ENCODE peak calls at places on chromosome 18, in nine cellular contexts. J is nephron progenitor cell; K is CD8-positive, alpha-beta T cell; T is mammary epithelial cell; C is colonic mucosa; M is HCT116; G is GM23338; A is dorsolateral prefrontal cortex; R is OCI-LY7. W is an unnamed sample.

GRCh38 chr18:43303376-43303775 is 26.1 kb upstream of the SYT4 start:
- DNase-seq in C (no peak), M (no peak), K (no peak), G (no peak), J (no peak), R (no peak), A (no peak), T (peak; percentile 34), W (no peak)

GRCh38 chr18:48825101-48825745 is 125.5 kb downstream of the SMAD7 start:
- DNase-seq in C (peak; percentile 15), K (no peak), A (peak; percentile 26), M (no peak), T (no peak), G (no peak), J (no peak), R (no peak), W (no peak)

GRCh38 chr18:23838801-23839366 is 149.6 kb downstream of the LAMA3 start:
- DNase-seq in K (no peak), C (no peak), R (no peak), M (no peak), A (no peak), T (peak; percentile 97), G (no peak), J (no peak), W (no peak)

GRCh38 chr18:72086421-72086820 is 457.7 kb downstream of the CBLN2 start:
- DNase-seq in G (peak; percentile 53), J (no peak), M (no peak), R (peak; percentile 31), A (no peak), T (no peak), C (no peak), K (no peak), W (no peak)

GRCh38 chr18:77023115-77023782 is 109.3 kb downstream of the MBP start:
- DNase-seq in M (no peak), J (no peak), R (no peak), C (no peak), K (no peak), G (no peak), A (no peak), T (no peak), W (no peak)

GRCh38 chr18:29154758-29155725 is 978.1 kb upstream of the CDH2 start:
- DNase-seq in C (no peak), K (no peak), T (peak; percentile 96), M (peak; percentile 66), G (no peak), R (no peak), A (no peak), J (no peak), W (no peak)

GRCh38 chr18:62187543-62188378 is 706 bp downstream of the RELCH start:
- DNase-seq in G (peak; percentile 68), J (peak; percentile 55), C (peak; percentile 67), R (peak; percentile 39), T (peak; percentile 33), K (peak; percentile 28), M (no peak), A (peak; percentile 41), W (peak; percentile 25)

GRCh38 chr18:53458944-53459580 is 765.4 kb downstream of the MBD2 start:
- DNase-seq in G (peak; percentile 68), A (peak; percentile 43), M (no peak), R (no peak), C (no peak), K (no peak), T (no peak), J (no peak), W (no peak)

GRCh38 chr18:76169733-76170132 is 325.3 kb downstream of the ZNF516 start:
- DNase-seq in K (no peak), C (no peak), G (no peak), T (no peak), R (no peak), M (no peak), J (no peak), A (no peak), W (no peak)

GRCh38 chr18:23828426-23828825 is 139.2 kb downstream of the LAMA3 start:
- DNase-seq in J (no peak), C (no peak), M (peak; percentile 67), R (peak; percentile 53), G (no peak), T (peak; percentile 93), K (peak; percentile 69), A (no peak), W (peak; percentile 40)

GRCh38 chr18:51867767-51868166 is 472.2 kb upstream of the DCC start:
- DNase-seq in J (peak; percentile 55), G (peak; percentile 45), K (no peak), R (peak; percentile 4), A (no peak), T (peak; percentile 4), C (no peak), M (no peak), W (no peak)

GRCh38 chr18:58787750-58788149 is 76.9 kb upstream of the ZNF532 start:
- DNase-seq in A (peak; percentile 71), K (no peak), T (no peak), J (no peak), M (no peak), G (no peak), R (no peak), C (no peak), W (no peak)

GRCh38 chr18:77557030-77557429 is 307.4 kb downstream of the GALR1 start:
- DNase-seq in G (peak; percentile 40), J (peak; percentile 78), M (no peak), T (no peak), C (no peak), A (no peak), K (no peak), R (no peak), W (no peak)

GRCh38 chr18:70030728-70031127 is 83.1 kb upstream of the CD226 start:
- DNase-seq in M (no peak), K (no peak), A (no peak), J (no peak), R (no peak), G (no peak), C (no peak), T (no peak), W (no peak)

GRCh38 chr18:24227976-24228660 is 89.3 kb downstream of the CABYR start:
- DNase-seq in M (no peak), R (no peak), T (peak; percentile 57), K (no peak), A (no peak), G (peak; percentile 24), C (no peak), J (no peak), W (no peak)

GRCh38 chr18:43875496-43875895 is 598.2 kb upstream of the SYT4 start:
- DNase-seq in J (no peak), G (no peak), K (no peak), T (no peak), A (no peak), C (no peak), M (no peak), R (no peak), W (no peak)

GRCh38 chr18:79581911-79582310 is 97.7 kb upstream of the CTDP1 start:
- DNase-seq in K (no peak), T (no peak), A (peak; percentile 24), J (no peak), M (no peak), G (no peak), C (no peak), R (no peak), W (no peak)

GRCh38 chr18:8264861-8265411 is 344.3 kb upstream of the RAB12 start:
- DNase-seq in R (no peak), J (peak; percentile 7), M (no peak), C (no peak), G (no peak), K (no peak), T (peak; percentile 42), A (no peak), W (no peak)

GRCh38 chr18:80009661-80010550 is 21.5 kb upstream of the TXNL4A start:
- DNase-seq in R (no peak), G (no peak), A (no peak), M (peak; percentile 75), C (no peak), T (peak; percentile 80), J (no peak), K (no peak), W (no peak)

GRCh38 chr18:79850731-79851130 is 53.0 kb downstream of the KCNG2 start:
- DNase-seq in G (no peak), C (no peak), A (peak; percentile 31), T (no peak), K (no peak), J (no peak), M (no peak), R (no peak), W (no peak)

GRCh38 chr18:23926590-23926989 is 88.0 kb upstream of the TTC39C start:
- DNase-seq in R (no peak), K (no peak), M (no peak), C (no peak), J (no peak), A (no peak), T (no peak), G (no peak), W (no peak)

DNA sequence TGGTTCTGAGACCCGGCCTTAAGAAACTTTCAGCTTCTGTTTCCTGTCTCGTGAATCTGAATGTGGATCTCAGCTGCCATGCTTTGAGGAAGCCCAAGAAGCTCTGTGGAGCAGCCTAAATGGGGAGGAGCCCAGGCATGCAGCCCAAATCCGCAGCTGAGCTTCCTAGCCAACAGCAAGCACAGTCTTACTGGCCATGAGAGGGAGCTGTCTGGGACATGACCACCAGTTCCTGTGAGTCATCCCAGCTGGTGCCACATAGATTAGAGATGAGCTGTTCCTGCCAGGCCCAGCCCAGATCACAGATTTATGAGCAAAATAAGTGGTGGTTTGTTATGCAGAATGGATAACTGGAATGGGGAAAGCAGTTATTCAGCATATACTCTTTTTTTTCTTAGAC is 224.4 kb upstream of the APCDD1 start:
- DNase-seq in T (peak; percentile 91), C (no peak), A (no peak), M (peak; percentile 44), R (no peak), K (no peak), J (no peak), G (peak; percentile 42), W (no peak)
- TF ChIP-seq CTCF in T (peak; percentile 40), C (no peak), A (no peak), M (peak; percentile 21), R (no peak), K (no peak), J (no peak), G (peak; percentile 43), W (no peak)

GRCh38 chr18:13582283-13582682 is 144.1 kb downstream of the FAM210A start:
- DNase-seq in M (no peak), J (no peak), G (no peak), C (no peak), R (no peak), T (no peak), A (no peak), K (no peak), W (no peak)
- TF ChIP-seq CTCF in M (no peak), J (no peak), G (no peak), C (no peak), R (no peak), T (no peak), A (peak; percentile 20), K (no peak), W (no peak)

GRCh38 chr18:34352385-34353163 is 127.9 kb upstream of the NOL4 start:
- DNase-seq in A (no peak), K (no peak), G (peak; percentile 45), M (no peak), J (no peak), T (no peak), R (no peak), C (no peak), W (no peak)
- TF ChIP-seq CTCF in A (peak; percentile 56), K (no peak), G (peak; percentile 56), M (no peak), J (no peak), T (no peak), R (no peak), C (no peak), W (no peak)

GRCh38 chr18:22378672-22379282 is 38.9 kb downstream of the CTAGE1 start:
- DNase-seq in A (no peak), J (no peak), M (peak; percentile 39), R (peak; percentile 4), C (peak; percentile 47), K (peak; percentile 23), G (peak; percentile 69), T (peak; percentile 43), W (no peak)
- TF ChIP-seq CTCF in A (no peak), J (peak; percentile 52), M (peak; percentile 77), R (peak; percentile 64), C (peak; percentile 50), K (no peak), G (peak; percentile 51), T (peak; percentile 73), W (peak; percentile 55)

W was measured in natural killer cell.